ENCODE peak calls at places on chromosomes 6 and 20, in five cellular contexts. F, Q, L, E and U are unnamed samples.

GRCh38 chr20:23606652-23607049 is 934 bp upstream of the CST9 start:
- DNase-seq in Q (no peak), F (peak; percentile 88), E (peak; percentile 58), L (peak; percentile 94), U (peak; percentile 67)

GRCh38 chr20:36875702-36876472 is at the start of gene TLDC2:
- DNase-seq in Q (no peak), E (no peak), L (no peak), F (no peak), U (no peak)

GRCh38 chr6:11460837-11461661 is 76.5 kb upstream of the TMEM170B start:
- DNase-seq in L (no peak), F (no peak), E (no peak), Q (no peak), U (no peak)

GRCh38 chr20:11844691-11845090 is 73.0 kb upstream of the BTBD3 start:
- DNase-seq in L (no peak), E (no peak), F (no peak), Q (no peak), U (no peak)

GRCh38 chr6:85126448-85127178 is 323.3 kb upstream of the NT5E start:
- DNase-seq in Q (no peak), E (no peak), L (peak; percentile 88), F (peak; percentile 55), U (no peak)

GRCh38 chr20:32438331-32438858 is 80.3 kb downstream of the ASXL1 start:
- DNase-seq in F (no peak), E (no peak), L (no peak), Q (no peak), U (no peak)

GRCh38 chr6:113776998-113777397 is 80.1 kb upstream of the MARCKS start:
- DNase-seq in E (no peak), L (peak; percentile 91), F (no peak), Q (no peak), U (peak; percentile 96)

GRCh38 chr6:83252717-83253116 is 59.6 kb downstream of the RWDD2A start:
- DNase-seq in L (peak; percentile 24), E (no peak), Q (no peak), F (no peak), U (no peak)

GRCh38 chr6:13712485-13712990 is 903 bp upstream of the RANBP9 start:
- DNase-seq in L (no peak), F (no peak), Q (no peak), E (no peak), U (no peak)

GRCh38 chr6:79713701-79714322 is 82.7 kb downstream of the SH3BGRL2 start:
- DNase-seq in E (no peak), Q (no peak), F (no peak), L (peak; percentile 78), U (peak; percentile 42)

GRCh38 chr6:104887350-104887749 is 27.6 kb upstream of the HACE1 start:
- DNase-seq in F (no peak), Q (no peak), L (peak; percentile 44), E (no peak), U (peak; percentile 49)

GRCh38 chr20:12916699-12917098 is 92.1 kb upstream of the SPTLC3 start:
- DNase-seq in F (no peak), E (no peak), L (no peak), Q (no peak), U (no peak)

GRCh38 chr6:30889921-30890645 is 5.8 kb downstream of the DDR1 start:
- DNase-seq in L (no peak), E (no peak), Q (no peak), F (no peak), U (no peak)

GRCh38 chr6:149015877-149016525 is 269.2 kb downstream of the UST start:
- DNase-seq in F (no peak), Q (no peak), L (no peak), E (no peak), U (no peak)

GRCh38 chr6:118408863-118409262 is 139.2 kb upstream of the PLN start:
- DNase-seq in E (no peak), L (peak; percentile 10), F (no peak), Q (no peak), U (no peak)

GRCh38 chr6:125044667-125045066 is 82.4 kb downstream of the RNF217 start:
- DNase-seq in E (no peak), F (no peak), Q (no peak), L (no peak), U (no peak)

GRCh38 chr6:122416825-122417224 is 17.4 kb downstream of the HSF2 start:
- DNase-seq in Q (no peak), L (no peak), F (no peak), E (no peak), U (no peak)

GRCh38 chr6:626236-626635 is 30.7 kb downstream of the HUS1B start:
- DNase-seq in F (no peak), L (no peak), E (no peak), Q (no peak), U (no peak)

GRCh38 chr6:74519172-74519571 is 686.7 kb downstream of the COL12A1 start:
- DNase-seq in F (no peak), Q (no peak), E (peak; percentile 20), L (no peak), U (no peak)

GRCh38 chr6:4879724-4880372 is 103.6 kb downstream of the CDYL start:
- DNase-seq in L (no peak), Q (no peak), E (no peak), F (no peak), U (peak; percentile 4)

GRCh38 chr20:49460916-49461315 is 21.6 kb downstream of the KCNB1 start:
- DNase-seq in Q (no peak), F (no peak), L (no peak), E (no peak), U (no peak)

GRCh38 chr6:84119277-84119676 is 85.7 kb downstream of the MRAP2 start:
- DNase-seq in E (no peak), F (no peak), L (peak; percentile 27), Q (no peak), U (no peak)

GRCh38 chr20:38358500-38358998 is 12.3 kb downstream of the LBP start:
- DNase-seq in L (no peak), E (no peak), F (no peak), Q (no peak), U (no peak)

GRCh38 chr20:38354227-38354626 is 7.9 kb downstream of the LBP start:
- DNase-seq in F (no peak), Q (no peak), E (no peak), L (no peak), U (no peak)

GRCh38 chr20:38355161-38356012 is 9.1 kb downstream of the LBP start:
- DNase-seq in E (no peak), L (peak; percentile 24), F (no peak), Q (no peak), U (no peak)

GRCh38 chr20:38353298-38353697 is 7.0 kb downstream of the LBP start:
- DNase-seq in F (no peak), L (peak; percentile 52), Q (no peak), E (no peak), U (peak; percentile 3)

DNA sequence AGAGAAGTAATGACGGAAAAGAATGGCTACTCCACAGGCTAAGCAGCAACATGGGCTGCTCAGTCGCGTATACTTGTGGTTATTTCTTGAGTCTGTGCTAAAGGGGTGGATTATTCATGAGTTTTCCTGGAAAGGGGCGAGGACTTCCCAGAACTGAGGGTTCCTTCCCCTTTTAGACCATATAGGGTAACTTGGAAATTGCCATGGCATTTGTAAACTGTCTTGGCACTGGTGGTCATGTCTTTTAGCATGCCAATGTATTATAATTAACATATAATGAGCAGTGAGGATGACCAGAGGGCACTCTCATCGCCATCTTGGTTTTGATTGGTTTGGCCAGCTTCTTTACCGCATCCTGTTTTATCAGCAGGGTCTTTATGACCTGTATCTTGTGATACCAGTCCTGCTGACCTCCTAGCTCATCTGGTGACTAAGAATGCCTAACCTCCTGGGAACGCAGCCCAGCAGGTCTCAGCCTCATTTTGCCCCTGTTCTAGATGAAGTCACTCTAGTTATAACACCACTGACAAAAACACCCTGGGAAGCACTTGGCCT is 11.4 kb downstream of the LBP start:
- DNase-seq in F (no peak), E (no peak), Q (no peak), L (no peak), U (no peak)
- H3K4me1 ChIP-seq in F (no peaks in the 10 kb centered on the region), E (no peaks in the 10 kb centered on the region), Q (peaks cover 8% of the 10 kb centered on the region), L (peaks cover 28% of the 10 kb centered on the region), U (no peaks in the 10 kb centered on the region)

GRCh38 chr6:57035549-57035948 is 10.9 kb upstream of the KIAA1586 start:
- DNase-seq in F (no peak), Q (no peak), E (no peak), L (no peak), U (no peak)

GRCh38 chr6:57038906-57039305 is 7.6 kb upstream of the KIAA1586 start:
- DNase-seq in E (no peak), L (no peak), F (no peak), Q (no peak), U (no peak)

GRCh38 chr6:57044568-57044967 is 1.9 kb upstream of the KIAA1586 start:
- DNase-seq in L (no peak), E (no peak), F (no peak), Q (no peak), U (no peak)

DNA sequence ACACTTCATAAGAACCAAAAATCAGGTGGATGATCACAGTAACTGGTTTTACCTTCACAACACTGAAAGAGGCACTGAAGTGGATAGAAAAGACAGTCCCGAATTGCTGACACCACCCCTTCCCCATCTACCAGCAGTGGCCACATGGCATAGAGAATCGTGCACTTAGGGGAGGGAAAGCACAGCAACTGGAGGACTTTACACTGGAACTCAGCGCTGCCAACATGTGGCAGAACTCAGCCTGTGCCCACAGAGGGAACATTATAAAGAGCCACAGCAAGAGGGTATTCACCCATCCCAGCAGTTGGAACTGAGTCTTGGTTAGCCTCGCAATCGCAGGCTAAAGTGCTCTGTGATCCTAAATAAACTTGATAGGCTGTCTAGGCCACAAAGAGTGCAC is 6.5 kb upstream of the KIAA1586 start:
- DNase-seq in L (peak; percentile 63), F (no peak), E (no peak), Q (no peak), U (no peak)
- H3K4me1 ChIP-seq in L (no peaks in the 10 kb centered on the region), F (no peaks in the 10 kb centered on the region), E (peaks cover 7% of the 10 kb centered on the region), Q (no peaks in the 10 kb centered on the region), U (peaks cover 8% of the 10 kb centered on the region)

GRCh38 chr6:27128796-27129094 is 118.8 kb upstream of the PRSS16 start:
- DNase-seq in F (no peak), Q (no peak), E (no peak), L (no peak), U (no peak)

GRCh38 chr6:27130668-27131428 is 116.7 kb upstream of the PRSS16 start:
- DNase-seq in E (no peak), Q (no peak), L (no peak), F (no peak), U (no peak)

GRCh38 chr6:27127874-27128795 is 119.4 kb upstream of the PRSS16 start:
- DNase-seq in L (no peak), E (no peak), Q (no peak), F (no peak), U (no peak)

GRCh38 chr6:27129917-27130316 is 117.6 kb upstream of the PRSS16 start:
- DNase-seq in Q (no peak), E (no peak), F (no peak), L (no peak), U (peak; percentile 66)

GRCh38 chr6:27129095-27129815 is 118.2 kb upstream of the PRSS16 start:
- DNase-seq in L (no peak), E (no peak), F (no peak), Q (no peak), U (no peak)
- H3K4me1 ChIP-seq in L (peaks cover 15% of the 10 kb centered on the region), E (peaks cover 43% of the 10 kb centered on the region), F (no peaks in the 10 kb centered on the region), Q (peaks cover 46% of the 10 kb centered on the region), U (peaks cover 35% of the 10 kb centered on the region)

DNA sequence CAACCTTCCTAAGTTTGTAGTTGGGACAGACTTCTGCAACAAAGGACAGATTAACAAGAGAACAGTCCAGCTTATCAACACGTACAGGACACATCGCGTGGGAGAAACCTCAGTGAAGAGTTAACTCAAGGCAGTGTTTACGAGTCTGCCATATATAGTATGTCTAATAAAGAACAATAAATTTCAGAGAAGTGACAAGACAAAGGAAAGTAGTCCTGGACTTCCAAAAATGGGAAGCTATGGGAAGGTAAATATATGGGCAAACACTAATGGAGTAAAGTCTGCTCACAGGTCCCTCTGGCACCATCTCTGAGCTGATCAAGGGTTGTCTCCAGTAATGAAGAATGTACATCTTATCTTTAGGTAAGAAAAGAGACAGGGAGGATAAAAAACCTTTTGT is 34.9 kb downstream of the GCM1 start:
- DNase-seq in L (no peak), Q (no peak), E (no peak), F (no peak), U (no peak)
- H3K4me1 ChIP-seq in L (peaks cover 2% of the 10 kb centered on the region), Q (peaks cover 28% of the 10 kb centered on the region), E (no peaks in the 10 kb centered on the region), F (no peaks in the 10 kb centered on the region), U (no peaks in the 10 kb centered on the region)